ENCODE peak calls at places on chromosome X, in six cellular contexts. I is RPMI7951; E is SW 1271; Y is activated naive CD4-positive, alpha-beta T cell treated with anti-CD3 and anti-CD28 coated beads, Interleukin-2, amount 50 U/mL, for 16 hours; O is T-helper 2 cell; B is tibial artery. X is an unnamed sample.

GRCh38 chrX:68912113-68912980 is 83.5 kb downstream of the EFNB1 start:
- DNase-seq in I (no peak), E (no peak), Y (no peak), O (no peak), B (no peak), X (no peak)

GRCh38 chrX:68041110-68041509 is 392.2 kb downstream of the OPHN1 start:
- DNase-seq in I (no peak), E (no peak), Y (no peak), O (no peak), B (no peak), X (no peak)

GRCh38 chrX:82141942-82142341 is 940.0 kb downstream of the SH3BGRL start:
- DNase-seq in I (peak; percentile 45), E (no peak), Y (no peak), O (peak; percentile 3), B (no peak), X (no peak)

GRCh38 chrX:128781506-128781905 is 729.3 kb upstream of the ACTRT1 start:
- DNase-seq in I (peak; percentile 2), E (no peak), Y (no peak), O (no peak), B (no peak), X (no peak)

GRCh38 chrX:73127700-73128241 is 48.5 kb upstream of the PABPC1L2A start:
- DNase-seq in I (peak; percentile 88), E (no peak), Y (peak; percentile 7), O (no peak), B (no peak), X (no peak)

GRCh38 chrX:66633541-66633940 is 5.3 kb downstream of the EDA2R start:
- DNase-seq in I (no peak), E (no peak), Y (no peak), O (no peak), B (no peak), X (no peak)

GRCh38 chrX:11470231-11470630 is 177.0 kb downstream of the AMELX start:
- DNase-seq in I (peak; percentile 45), E (no peak), Y (no peak), O (no peak), B (no peak), X (no peak)

GRCh38 chrX:46327229-46328081 is 217.8 kb downstream of the ZNF674 start:
- DNase-seq in I (peak; percentile 86), E (peak; percentile 7), Y (no peak), O (no peak), B (no peak), X (no peak)

GRCh38 chrX:118475903-118476302 is 19.7 kb upstream of the DOCK11 start:
- DNase-seq in I (no peak), E (no peak), Y (no peak), O (no peak), B (no peak), X (no peak)

GRCh38 chrX:134898450-134898849 is 92.3 kb upstream of the SMIM10 start:
- DNase-seq in I (no peak), E (no peak), Y (no peak), O (no peak), B (no peak), X (no peak)

GRCh38 chrX:15143050-15143824 is 126.6 kb downstream of the ASB9 start:
- DNase-seq in I (peak; percentile 37), E (no peak), Y (peak; percentile 60), O (peak; percentile 23), B (peak; percentile 20), X (no peak)

GRCh38 chrX:108304210-108304609 is 134.0 kb downstream of the COL4A6 start:
- DNase-seq in I (no peak), E (no peak), Y (no peak), O (no peak), B (no peak), X (no peak)

GRCh38 chrX:28178206-28178605 is 197.0 kb upstream of the DCAF8L1 start:
- DNase-seq in I (no peak), E (no peak), Y (no peak), O (no peak), B (no peak), X (no peak)

GRCh38 chrX:6228720-6229119 is at the start of gene NLGN4X:
- DNase-seq in I (no peak), E (no peak), Y (no peak), O (no peak), B (no peak), X (no peak)